ENCODE peak calls at places on chromosomes 5 and 9, in five cellular contexts. I is A549, E is HepG2, R is K562, Y is GM12878. A is an unnamed sample.

GRCh38 chr9:20477940-20478620 is 144.2 kb downstream of the MLLT3 start:
- DNase-seq in I (no peak), R (no peak), Y (peak), E (no peak), A (peak)

GRCh38 chr5:130720355-130720754 is 444.7 kb downstream of the HINT1 start:
- DNase-seq in I (peak), Y (no peak), R (peak), E (peak), A (peak)

GRCh38 chr5:103262422-103262871 is 3.9 kb downstream of the MACIR start:
- DNase-seq in R (no peak), E (no peak), Y (no peak), I (no peak), A (no peak)

GRCh38 chr5:140117523-140117922 is 3.6 kb downstream of the PURA start:
- DNase-seq in R (no peak), Y (no peak), I (no peak), E (no peak), A (no peak)

GRCh38 chr9:95504053-95504963 is 12.5 kb downstream of the PTCH1 start:
- DNase-seq in E (peak), R (peak), I (peak), Y (no peak), A (peak)

GRCh38 chr9:106019017-106019692 is 324.8 kb downstream of the TMEM38B start:
- DNase-seq in Y (no peak), I (no peak), R (no peak), E (peak), A (peak)

GRCh38 chr5:31847354-31847753 is 208.4 kb downstream of the PDZD2 start:
- DNase-seq in R (no peak), E (no peak), I (no peak), Y (no peak), A (no peak)

GRCh38 chr5:96683392-96683791 is 21.2 kb downstream of the CAST start:
- DNase-seq in I (no peak), Y (no peak), E (no peak), R (no peak), A (no peak)

GRCh38 chr5:62284946-62285891 is 20.8 kb upstream of the KIF2A start:
- DNase-seq in Y (peak), R (peak), E (no peak), I (no peak), A (no peak)

GRCh38 chr5:34841816-34842215 is 2.9 kb downstream of the TTC23L start:
- DNase-seq in Y (no peak), I (no peak), R (no peak), E (no peak), A (no peak)
- H3K4me3 ChIP-seq in Y (no peak), I (no peak), R (no peak), E (no peak), A (no peak)

DNA sequence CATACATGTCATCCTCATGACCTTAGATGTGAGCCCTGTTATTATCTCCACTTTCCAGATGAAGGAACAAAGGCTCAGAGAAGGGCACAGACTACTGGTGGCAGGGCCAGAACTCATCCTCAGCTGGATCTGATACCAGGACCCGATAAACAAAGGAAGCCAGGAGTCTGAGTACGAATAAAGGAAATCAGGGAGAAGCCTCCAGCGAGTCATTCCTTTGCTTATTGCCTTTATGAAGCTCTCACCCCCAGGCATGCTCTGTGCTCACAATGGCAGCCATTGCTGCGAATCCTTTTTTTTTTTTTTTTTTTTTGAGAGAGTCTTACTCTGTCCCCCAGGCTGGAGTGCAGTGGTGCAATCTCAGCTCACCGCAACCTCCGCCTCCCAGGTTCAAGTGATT is 130.1 kb downstream of the GAPVD1 start:
- DNase-seq in E (no peak), I (no peak), Y (no peak), R (no peak), A (no peak)
- TF ChIP-seq CTCF in E (no peak), I (no peak), Y (no peak), R (no peak), A (no peak)

GRCh38 chr5:36001032-36001431 is 9.8 kb upstream of the UGT3A1 start:
- DNase-seq in I (no peak), R (no peak), E (no peak), Y (no peak), A (no peak)

DNA sequence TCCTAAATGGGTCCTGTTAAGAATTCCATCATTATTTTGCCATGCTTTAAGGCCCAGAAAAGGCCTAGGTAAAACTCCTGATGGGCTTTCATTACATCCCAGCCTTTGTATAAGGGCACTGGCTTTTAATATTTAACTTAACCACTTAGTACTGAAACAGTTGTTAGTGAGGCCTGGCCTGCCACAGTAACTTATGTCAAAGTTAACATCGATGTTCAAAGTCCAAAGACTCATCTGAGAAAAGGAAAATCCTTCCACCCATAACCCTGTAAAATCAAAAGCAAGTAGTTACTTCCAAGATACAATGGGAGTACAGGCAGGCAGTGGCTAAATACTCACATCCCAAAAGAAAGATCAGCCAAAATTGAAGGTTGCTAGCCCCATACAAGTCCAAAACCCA is 15.0 kb upstream of the UGT3A1 start:
- DNase-seq in E (no peak), Y (no peak), R (no peak), I (no peak), A (no peak)
- TF ChIP-seq JUNB in E (no peak), Y (no peak), R (no peak), I (no peak), A (no peak)

GRCh38 chr5:179288101-179288808 is 57.0 kb downstream of the ADAMTS2 start:
- DNase-seq in I (no peak), E (no peak), Y (no peak), R (no peak), A (no peak)

GRCh38 chr5:179287631-179288030 is 57.6 kb downstream of the ADAMTS2 start:
- DNase-seq in Y (no peak), R (no peak), E (no peak), I (no peak), A (no peak)

GRCh38 chr5:179287071-179287470 is 58.2 kb downstream of the ADAMTS2 start:
- DNase-seq in R (no peak), Y (no peak), I (no peak), E (no peak), A (no peak)

GRCh38 chr5:179284751-179285191 is 60.5 kb downstream of the ADAMTS2 start:
- DNase-seq in R (no peak), E (no peak), Y (no peak), I (no peak), A (no peak)

GRCh38 chr5:179285236-179285635 is 60.0 kb downstream of the ADAMTS2 start:
- DNase-seq in I (no peak), Y (no peak), E (no peak), R (no peak), A (no peak)
- H3K4me3 ChIP-seq in I (no peak), Y (no peak), E (no peak), R (no peak), A (no peak)

GRCh38 chr5:73454379-73455036 is 5.9 kb upstream of the FOXD1 start:
- DNase-seq in I (no peak), R (peak), Y (no peak), E (peak), A (peak)

GRCh38 chr5:73464016-73464745 is 15.6 kb upstream of the FOXD1 start:
- DNase-seq in R (no peak), Y (no peak), I (no peak), E (no peak), A (no peak)

GRCh38 chr5:73460133-73460532 is 11.6 kb upstream of the FOXD1 start:
- DNase-seq in E (no peak), Y (no peak), R (no peak), I (no peak), A (no peak)

DNA sequence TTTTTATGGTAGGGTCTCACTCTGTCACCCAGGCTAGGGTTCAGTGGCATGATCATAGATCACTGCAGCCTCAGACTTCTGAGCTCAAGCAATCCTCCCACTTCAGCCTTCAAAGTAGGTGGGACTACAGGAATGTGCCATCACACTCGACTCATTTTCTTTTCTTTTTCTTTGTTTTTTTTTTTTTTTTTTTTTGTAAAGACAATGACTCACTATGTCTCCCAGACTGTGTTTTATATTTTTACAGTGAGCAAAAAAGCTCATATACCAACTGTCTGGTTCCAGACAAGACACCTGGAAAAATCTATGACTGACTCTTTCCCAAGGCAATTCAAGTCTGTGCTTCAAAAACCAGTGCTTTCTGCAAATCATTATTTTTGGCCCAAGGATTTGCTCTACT is 10.8 kb upstream of the FOXD1 start:
- DNase-seq in R (no peak), Y (no peak), E (no peak), I (no peak), A (no peak)
- TF ChIP-seq CTCF in R (no peak), Y (no peak), E (no peak), I (no peak), A (no peak)

GRCh38 chr9:123336455-123336854 is 19.5 kb upstream of the CRB2 start:
- DNase-seq in I (no peak), E (no peak), R (no peak), Y (no peak), A (no peak)

GRCh38 chr9:123335986-123336329 is 20.0 kb upstream of the CRB2 start:
- DNase-seq in E (no peak), R (no peak), I (no peak), Y (no peak), A (no peak)

GRCh38 chr9:123334639-123335038 is 21.4 kb upstream of the CRB2 start:
- DNase-seq in I (no peak), R (no peak), E (no peak), Y (no peak), A (no peak)

GRCh38 chr9:123336959-123337358 is 19.0 kb upstream of the CRB2 start:
- DNase-seq in Y (no peak), R (no peak), E (no peak), I (no peak), A (no peak)

DNA sequence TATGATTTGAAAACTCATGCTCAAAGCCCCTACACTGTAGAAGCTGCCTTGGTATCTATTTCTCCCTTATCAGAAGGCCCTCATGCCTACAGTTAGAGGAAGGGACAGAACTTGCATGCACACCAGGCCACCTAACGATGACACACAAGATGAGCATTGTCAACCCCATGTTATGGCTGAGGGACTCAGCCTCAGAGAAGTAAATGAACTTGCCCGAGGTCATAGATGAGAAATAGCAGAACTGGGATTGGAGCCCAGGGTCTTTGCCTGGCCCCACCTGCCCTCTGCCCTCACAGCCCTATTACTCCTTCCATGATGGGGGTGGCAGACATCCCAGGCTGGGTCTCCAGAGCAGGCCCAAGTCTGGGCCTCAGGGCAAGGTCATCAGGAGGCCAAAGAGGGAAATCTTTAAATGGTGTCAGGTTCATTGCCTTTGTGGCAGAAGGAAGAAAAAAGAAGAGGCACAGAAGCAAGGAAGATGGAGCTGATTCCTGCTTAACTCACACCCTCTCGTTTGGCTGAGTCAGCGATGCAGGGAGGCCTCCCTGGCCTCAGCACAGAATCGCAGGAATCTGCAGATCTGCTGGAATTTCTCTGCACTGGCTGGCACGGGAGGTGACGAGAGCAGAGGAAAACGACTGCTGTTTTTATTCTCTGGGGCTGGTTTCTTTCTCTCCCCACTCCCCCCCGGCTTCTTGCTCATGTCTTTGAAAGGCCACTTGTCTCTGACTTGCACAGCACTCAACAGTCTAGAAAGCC is 20.6 kb upstream of the CRB2 start:
- DNase-seq in E (no peak), Y (no peak), R (no peak), I (no peak), A (peak)
- TF ChIP-seq JUNB in E (no peak), Y (no peak), R (no peak), I (no peak), A (no peak)

A was measured in GM23338.